ENCODE peak calls at places on chromosomes 16 and 17, in eight cellular contexts. X is lung, M is cardiac muscle cell, P is ascending aorta, B is suprapubic skin, Q is esophagus squamous epithelium, D is body of pancreas, W is hepatocyte. S is an unnamed sample.

GRCh38 chr16:55917373-55917919 is 42.3 kb upstream of the CES5A start:
- DNase-seq in W (no peak), Q (no peak), M (no peak), D (no peak), P (no peak), B (no peak), X (no peak), S (no peak)

GRCh38 chr17:2302740-2303277 is 776 bp downstream of the SMG6 start:
- DNase-seq in P (no peak), M (no peak), X (no peak), W (no peak), Q (no peak), B (no peak), D (no peak), S (no peak)

GRCh38 chr16:66619534-66620418 is 15.3 kb downstream of the CMTM3 start:
- DNase-seq in P (no peak), B (no peak), D (no peak), X (no peak), W (no peak), Q (no peak), M (peak; percentile 85), S (no peak)

GRCh38 chr16:85615014-85615851 is 2.1 kb downstream of the GSE1 start:
- DNase-seq in M (no peak), D (peak; percentile 96), W (peak; percentile 95), B (no peak), Q (no peak), X (peak; percentile 87), P (no peak), S (peak; percentile 95)

GRCh38 chr16:921321-921905 is 49.4 kb downstream of the LMF1 start:
- DNase-seq in M (no peak), Q (no peak), P (no peak), B (no peak), X (no peak), D (no peak), W (no peak), S (no peak)

GRCh38 chr17:41567317-41567716 is 4.5 kb downstream of the KRT9 start:
- DNase-seq in P (no peak), Q (no peak), W (no peak), B (no peak), D (no peak), X (no peak), M (no peak), S (no peak)

GRCh38 chr17:11935734-11936406 is 61.4 kb downstream of the ZNF18 start:
- DNase-seq in W (peak; percentile 71), X (peak; percentile 38), M (peak; percentile 69), B (no peak), P (no peak), Q (no peak), D (no peak), S (no peak)

GRCh38 chr16:58331024-58331707 is 36.3 kb upstream of the PRSS54 start:
- DNase-seq in Q (no peak), M (no peak), X (no peak), W (peak; percentile 22), P (no peak), B (no peak), D (no peak), S (no peak)

GRCh38 chr17:1286379-1287106 is 7.1 kb downstream of the TRARG1 start:
- DNase-seq in D (no peak), W (no peak), B (no peak), M (no peak), X (no peak), P (no peak), Q (no peak), S (no peak)

GRCh38 chr17:70239391-70239826 is 70.1 kb downstream of the KCNJ2 start:
- DNase-seq in M (no peak), P (no peak), Q (no peak), B (no peak), X (no peak), D (no peak), W (no peak), S (peak; percentile 72)

GRCh38 chr16:641326-642188 is at the start of gene MCRIP2:
- DNase-seq in D (peak; percentile 92), Q (no peak), M (peak; percentile 84), B (no peak), P (no peak), X (peak; percentile 85), W (peak; percentile 95), S (peak; percentile 87)

GRCh38 chr17:39916918-39917317 is 1.5 kb downstream of the GSDMB start:
- DNase-seq in B (no peak), X (no peak), D (no peak), P (no peak), M (peak; percentile 15), W (no peak), Q (no peak), S (peak; percentile 58)

GRCh38 chr16:80806957-80807356 is 2.6 kb upstream of the CDYL2 start:
- DNase-seq in X (no peak), Q (no peak), M (peak; percentile 43), B (no peak), P (no peak), D (no peak), W (no peak), S (no peak)

GRCh38 chr17:142102-142661 is 4.8 kb downstream of the SCGB1C2 start:
- DNase-seq in M (peak; percentile 8), X (peak; percentile 37), B (peak; percentile 79), W (no peak), D (peak; percentile 44), P (no peak), Q (no peak), S (peak; percentile 72)

GRCh38 chr17:67994827-67995567 is 1.3 kb downstream of the C17orf58 start:
- DNase-seq in M (peak; percentile 71), B (no peak), X (no peak), W (peak; percentile 24), P (no peak), D (peak; percentile 55), Q (no peak), S (no peak)

GRCh38 chr17:27414271-27414670 is 42.0 kb upstream of the KSR1 start:
- DNase-seq in P (no peak), D (no peak), Q (no peak), W (no peak), M (no peak), X (no peak), B (peak; percentile 4), S (no peak)

GRCh38 chr17:82003411-82004381 is 19.0 kb downstream of the CENPX start:
- DNase-seq in P (peak; percentile 75), M (peak; percentile 96), B (no peak), Q (no peak), D (no peak), X (no peak), W (peak; percentile 88), S (peak; percentile 71)

GRCh38 chr16:26464576-26465266 is 602.0 kb upstream of the C16orf82 start:
- DNase-seq in X (no peak), M (no peak), Q (no peak), P (no peak), D (no peak), W (no peak), B (no peak), S (peak; percentile 29)
- TF ChIP-seq CTCF in X (no peak), M (no peak), Q (no peak), P (no peak), D (no peak), W (no peak), B (no peak), S (no peak)

GRCh38 chr16:88282221-88283041 is 100.3 kb upstream of the ZNF469 start:
- DNase-seq in P (no peak), M (peak; percentile 40), W (peak; percentile 40), X (no peak), B (no peak), D (no peak), Q (no peak), S (no peak)

GRCh38 chr16:88283596-88283995 is 99.2 kb upstream of the ZNF469 start:
- DNase-seq in M (no peak), D (no peak), P (no peak), B (no peak), X (no peak), W (no peak), Q (no peak), S (no peak)

GRCh38 chr16:88284626-88285513 is 97.9 kb upstream of the ZNF469 start:
- DNase-seq in B (no peak), X (no peak), P (no peak), W (no peak), M (no peak), Q (no peak), D (no peak), S (no peak)

GRCh38 chr16:88285514-88285822 is 97.3 kb upstream of the ZNF469 start:
- DNase-seq in M (no peak), X (no peak), D (no peak), P (no peak), Q (no peak), B (no peak), W (no peak), S (no peak)

GRCh38 chr16:88284101-88284500 is 98.7 kb upstream of the ZNF469 start:
- DNase-seq in P (no peak), Q (no peak), M (no peak), W (no peak), X (no peak), B (no peak), D (no peak), S (no peak)
- H3K9me3 ChIP-seq in P (peaks cover 13% of the 10 kb centered on the region), Q (peaks cover 21% of the 10 kb centered on the region), M (no peaks in the 10 kb centered on the region), W (no peaks in the 10 kb centered on the region), X (no peaks in the 10 kb centered on the region), B (peaks cover 5% of the 10 kb centered on the region), D (no peaks in the 10 kb centered on the region), S (peaks cover 31% of the 10 kb centered on the region)

GRCh38 chr16:89052824-89053724 is 40.6 kb upstream of the ACSF3 start:
- DNase-seq in W (no peak), P (no peak), Q (no peak), X (no peak), B (no peak), M (no peak), D (no peak), S (peak; percentile 81)
- H3K4me3 ChIP-seq in W (no peak overlapping the region), P (no peak overlapping the region), Q (peak overlapping the region; percentile 19), X (no peak overlapping the region), B (peak overlapping the region; percentile 43), M (no peak overlapping the region), D (no peak overlapping the region), S (peak overlapping the region; percentile 68)

DNA sequence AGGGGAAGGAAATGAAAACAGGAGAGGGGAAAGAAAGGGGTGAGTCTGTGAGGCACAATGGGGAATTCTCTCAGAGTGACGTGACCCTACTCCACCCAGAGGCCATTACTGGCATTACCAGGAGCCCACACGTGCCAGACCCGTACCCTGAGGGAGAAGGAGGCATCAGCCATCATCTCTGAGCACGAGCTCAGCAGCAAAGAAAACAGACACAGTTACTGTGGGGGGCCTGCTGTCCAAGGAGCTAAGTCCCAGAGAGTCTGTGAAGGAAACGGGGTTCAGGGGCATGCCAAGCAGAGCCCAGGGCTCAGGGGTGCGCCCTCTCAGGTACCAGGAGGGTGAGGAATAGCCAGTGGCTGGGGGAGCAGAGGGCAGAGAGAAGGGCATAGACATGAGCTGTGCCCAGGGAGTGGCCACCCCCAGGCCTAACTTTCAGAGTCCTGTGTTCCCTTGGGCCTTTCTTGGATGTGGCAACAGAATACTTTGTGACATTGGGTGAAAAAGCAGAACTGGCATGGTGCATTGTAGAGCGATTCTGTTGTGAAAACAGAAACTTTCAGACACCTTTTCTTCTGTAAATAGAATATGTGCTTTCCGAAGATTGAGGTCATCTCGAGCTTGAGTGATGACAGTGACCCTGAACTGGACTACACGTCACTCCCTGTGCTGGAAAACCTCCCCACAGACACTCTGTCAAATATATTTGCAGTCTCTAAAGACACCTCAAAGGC is 11.3 kb downstream of the TAF1C start:
- DNase-seq in D (peak; percentile 53), W (peak; percentile 80), X (peak; percentile 43), B (no peak), P (no peak), Q (no peak), M (no peak), S (peak; percentile 80)
- TF ChIP-seq CTCF in D (peak; percentile 59), W (peak; percentile 65), X (peak; percentile 26), B (peak; percentile 69), P (peak; percentile 21), Q (peak; percentile 84), M (no peak), S (peak; percentile 67)

GRCh38 chr16:59826767-59827166 is 1092.7 kb upstream of the GOT2 start:
- DNase-seq in M (no peak), Q (no peak), P (no peak), W (no peak), X (no peak), B (no peak), D (no peak), S (no peak)
- H3K9me3 ChIP-seq in M (no peaks in the 10 kb centered on the region), Q (no peaks in the 10 kb centered on the region), P (no peaks in the 10 kb centered on the region), W (no peaks in the 10 kb centered on the region), X (no peaks in the 10 kb centered on the region), B (no peaks in the 10 kb centered on the region), D (no peaks in the 10 kb centered on the region), S (no peaks in the 10 kb centered on the region)

S was measured in Caco-2.